ENCODE peak calls at places on chromosomes 11 and 22, in six cellular contexts. L is MM.1S; M is kidney; F is neural crest cell; S is CD8-positive, alpha-beta T cell; O is left lung. T is an unnamed sample.

GRCh38 chr22:26556904-26557303 is 33.0 kb downstream of the TPST2 start:
- DNase-seq in L (no peak), M (no peak), F (no peak), S (no peak), O (no peak), T (no peak)

GRCh38 chr22:22755778-22756100 is 111.3 kb downstream of the GGTLC2 start:
- DNase-seq in L (no peak), M (no peak), F (no peak), S (no peak), O (no peak), T (no peak)

GRCh38 chr11:94639901-94640721 is 72.9 kb downstream of the PIWIL4 start:
- DNase-seq in L (no peak), M (no peak), F (no peak), S (no peak), O (no peak), T (no peak)

GRCh38 chr11:6828103-6828502 is 17.4 kb upstream of the OR10A5 start:
- DNase-seq in L (no peak), M (no peak), F (no peak), S (no peak), O (no peak), T (no peak)

GRCh38 chr11:117232911-117233409 is 489 bp downstream of the RNF214 start:
- DNase-seq in L (no peak), M (peak), F (peak), S (no peak), O (no peak), T (no peak)

GRCh38 chr11:1351278-1351937 is 38.3 kb upstream of the BRSK2 start:
- DNase-seq in L (no peak), M (no peak), F (no peak), S (no peak), O (no peak), T (peak)

GRCh38 chr11:102111787-102112653 is 1.8 kb downstream of the YAP1 start:
- DNase-seq in L (no peak), M (no peak), F (no peak), S (peak), O (peak), T (no peak)

GRCh38 chr11:120306519-120307242 is 18.4 kb upstream of the TLCD5 start:
- DNase-seq in L (no peak), M (peak), F (no peak), S (no peak), O (no peak), T (no peak)

GRCh38 chr22:20106849-20107237 is 9.1 kb upstream of the RANBP1 start:
- DNase-seq in L (no peak), M (peak), F (no peak), S (no peak), O (no peak), T (no peak)

GRCh38 chr11:91513734-91514133 is 710.9 kb upstream of the FAT3 start:
- DNase-seq in L (no peak), M (no peak), F (no peak), S (no peak), O (no peak), T (no peak)

GRCh38 chr22:33519140-33519973 is 400.9 kb downstream of the LARGE1 start:
- DNase-seq in L (peak), M (no peak), F (peak), S (no peak), O (no peak), T (no peak)

GRCh38 chr11:103661185-103661584 is 375.3 kb upstream of the DDI1 start:
- DNase-seq in L (no peak), M (no peak), F (no peak), S (no peak), O (no peak), T (no peak)

GRCh38 chr11:111935331-111936044 is 1.7 kb upstream of the DIXDC1 start:
- DNase-seq in L (peak), M (no peak), F (no peak), S (no peak), O (no peak), T (no peak)

GRCh38 chr11:102251423-102251822 is 65.9 kb upstream of the BIRC3 start:
- DNase-seq in L (no peak), M (no peak), F (no peak), S (no peak), O (no peak), T (no peak)

GRCh38 chr22:20422965-20423635 is 14.5 kb downstream of the SCARF2 start:
- DNase-seq in L (no peak), M (peak), F (no peak), S (no peak), O (peak), T (no peak)

GRCh38 chr22:46027219-46028068 is 50.5 kb upstream of the WNT7B start:
- DNase-seq in L (peak), M (peak), F (peak), S (no peak), O (peak), T (no peak)

GRCh38 chr11:47387944-47388696 is 9.8 kb upstream of the SPI1 start:
- DNase-seq in L (no peak), M (no peak), F (no peak), S (no peak), O (peak), T (peak)

GRCh38 chr22:23552573-23552972 is 27.5 kb downstream of the IGLL1 start:
- DNase-seq in L (no peak), M (no peak), F (no peak), S (no peak), O (no peak), T (no peak)

GRCh38 chr11:58243954-58244353 is 15.2 kb upstream of the OR10Q1 start:
- DNase-seq in L (no peak), M (no peak), F (no peak), S (no peak), O (no peak), T (no peak)

GRCh38 chr11:63917685-63918523 is 940 bp upstream of the RCOR2 start:
- DNase-seq in L (peak), M (peak), F (peak), S (peak), O (peak), T (no peak)

GRCh38 chr11:20363500-20364411 is at the start of gene HTATIP2:
- DNase-seq in L (peak), M (peak), F (peak), S (peak), O (peak), T (peak)

GRCh38 chr11:30258679-30259078 is 27.9 kb downstream of the FSHB start:
- DNase-seq in L (no peak), M (no peak), F (no peak), S (no peak), O (no peak), T (no peak)

GRCh38 chr22:26259510-26259909 is 90.2 kb downstream of the SEZ6L start:
- DNase-seq in L (peak), M (no peak), F (peak), S (no peak), O (no peak), T (no peak)

GRCh38 chr11:92276773-92277172 is 52.2 kb downstream of the FAT3 start:
- DNase-seq in L (no peak), M (no peak), F (no peak), S (no peak), O (no peak), T (no peak)

GRCh38 chr11:73818838-73819237 is 31.2 kb downstream of the MRPL48 start:
- DNase-seq in L (no peak), M (no peak), F (no peak), S (no peak), O (no peak), T (no peak)

GRCh38 chr22:25334091-25334490 is 114.7 kb downstream of the CRYBB2 start:
- DNase-seq in L (peak), M (no peak), F (peak), S (no peak), O (peak), T (no peak)

GRCh38 chr11:78371221-78371899 is 46.3 kb downstream of the GAB2 start:
- DNase-seq in L (no peak), M (no peak), F (no peak), S (no peak), O (no peak), T (no peak)

GRCh38 chr11:76666830-76667229 is 3.7 kb downstream of the LRRC32 start:
- DNase-seq in L (no peak), M (no peak), F (no peak), S (no peak), O (no peak), T (no peak)

DNA sequence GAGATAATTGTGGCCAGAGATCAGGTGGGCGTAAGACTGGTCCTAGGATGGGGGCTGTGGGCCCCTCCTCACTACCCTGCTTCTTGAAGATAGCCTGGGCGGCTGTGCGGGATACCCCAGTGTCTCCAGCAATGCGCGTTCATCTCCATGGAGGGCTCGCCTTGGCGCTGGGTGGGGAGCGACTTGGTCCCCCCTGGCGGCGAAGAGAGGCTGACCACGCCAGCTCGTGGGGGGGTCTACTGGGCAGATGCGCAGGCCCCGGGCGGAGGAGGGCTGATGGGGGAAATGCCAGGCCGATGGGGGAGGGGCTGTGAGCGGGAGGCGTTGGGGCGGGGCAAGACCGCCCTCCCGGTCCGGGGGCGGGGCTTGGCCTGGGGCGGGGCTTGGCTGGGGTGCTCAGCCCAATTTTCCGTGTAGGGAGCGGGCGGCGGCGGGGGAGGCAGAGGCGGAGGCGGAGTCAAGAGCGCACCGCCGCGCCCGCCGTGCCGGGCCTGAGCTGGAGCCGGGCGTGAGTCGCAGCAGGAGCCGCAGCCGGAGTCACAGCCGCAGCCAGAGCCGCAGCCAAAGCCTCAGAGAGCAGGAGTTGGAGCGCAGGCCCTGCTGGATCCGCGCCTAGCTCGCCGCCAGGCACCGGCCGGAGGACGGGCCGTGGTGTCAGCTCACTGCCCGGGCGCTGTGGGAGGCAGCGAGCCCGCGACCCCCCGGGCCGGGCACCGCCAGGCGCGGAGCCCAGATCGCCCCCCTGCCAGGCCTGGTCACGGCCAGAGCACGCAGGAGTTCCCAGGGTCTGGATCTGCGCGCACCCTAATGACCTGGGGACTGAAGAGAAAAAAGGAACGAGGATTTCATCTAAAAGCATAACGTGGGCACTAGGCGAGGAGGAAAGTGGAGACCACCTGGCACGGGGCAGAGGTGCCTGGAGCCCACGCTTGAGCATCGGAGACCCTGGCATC is at the start of gene SLC35E4:
- DNase-seq in L (peak), M (peak), F (peak), S (peak), O (peak), T (peak)
- TF ChIP-seq CTCF in L (peak), M (no peak), F (no peak), S (no peak), O (no peak), T (no peak)

DNA sequence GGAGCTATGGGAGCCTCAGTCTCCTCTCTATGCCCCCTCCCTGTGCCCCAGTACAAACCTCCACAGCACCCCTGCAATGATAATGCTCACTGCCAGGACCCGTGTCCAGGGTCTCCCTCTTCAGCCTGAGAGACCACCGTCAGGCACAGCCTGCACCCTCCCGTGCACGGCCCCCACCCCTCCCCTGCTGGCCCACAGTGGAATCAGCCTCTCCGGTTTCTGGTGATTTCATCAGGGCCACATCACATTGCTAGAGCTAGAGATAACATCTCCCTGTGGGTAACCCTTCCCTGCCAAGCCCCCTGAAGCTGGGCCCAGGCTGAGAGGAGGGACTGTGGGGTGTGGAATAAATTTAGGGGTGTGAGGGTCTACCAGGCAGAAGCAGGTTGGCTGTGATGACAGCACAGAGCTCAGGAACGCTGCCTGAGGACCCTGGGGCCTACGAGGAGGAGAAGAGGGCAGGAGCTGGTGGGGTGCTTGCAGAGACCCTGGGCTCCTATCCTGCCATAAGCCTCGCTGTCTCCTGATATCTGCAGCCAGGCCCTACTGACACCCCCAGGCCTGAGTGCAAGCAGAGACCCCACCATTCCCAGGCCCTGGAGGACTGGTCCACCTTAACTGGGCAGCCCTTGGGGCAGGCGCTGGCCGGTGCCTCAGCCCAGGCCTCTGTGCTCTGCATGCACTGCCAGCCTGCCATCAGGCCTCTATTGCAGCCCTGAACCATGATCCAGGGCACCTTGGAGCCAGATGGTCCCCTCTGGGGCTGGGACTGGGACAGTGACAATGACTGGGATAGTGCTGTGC is at the start of gene KLHDC7B:
- DNase-seq in L (no peak), M (no peak), F (no peak), S (peak), O (no peak), T (no peak)
- TF ChIP-seq CTCF in L (no peak), M (no peak), F (no peak), S (no peak), O (no peak), T (no peak)

GRCh38 chr11:26244207-26244606 is 87.7 kb upstream of the ANO3 start:
- DNase-seq in L (no peak), M (no peak), F (no peak), S (no peak), O (no peak), T (no peak)
- TF ChIP-seq CTCF in L (no peak), M (no peak), F (no peak), S (no peak), O (no peak), T (no peak)

GRCh38 chr22:28222066-28222465 is 303.0 kb upstream of the PITPNB start:
- DNase-seq in L (no peak), M (no peak), F (no peak), S (no peak), O (no peak), T (no peak)
- TF ChIP-seq CTCF in L (no peak), M (no peak), F (no peak), S (no peak), O (no peak), T (no peak)

DNA sequence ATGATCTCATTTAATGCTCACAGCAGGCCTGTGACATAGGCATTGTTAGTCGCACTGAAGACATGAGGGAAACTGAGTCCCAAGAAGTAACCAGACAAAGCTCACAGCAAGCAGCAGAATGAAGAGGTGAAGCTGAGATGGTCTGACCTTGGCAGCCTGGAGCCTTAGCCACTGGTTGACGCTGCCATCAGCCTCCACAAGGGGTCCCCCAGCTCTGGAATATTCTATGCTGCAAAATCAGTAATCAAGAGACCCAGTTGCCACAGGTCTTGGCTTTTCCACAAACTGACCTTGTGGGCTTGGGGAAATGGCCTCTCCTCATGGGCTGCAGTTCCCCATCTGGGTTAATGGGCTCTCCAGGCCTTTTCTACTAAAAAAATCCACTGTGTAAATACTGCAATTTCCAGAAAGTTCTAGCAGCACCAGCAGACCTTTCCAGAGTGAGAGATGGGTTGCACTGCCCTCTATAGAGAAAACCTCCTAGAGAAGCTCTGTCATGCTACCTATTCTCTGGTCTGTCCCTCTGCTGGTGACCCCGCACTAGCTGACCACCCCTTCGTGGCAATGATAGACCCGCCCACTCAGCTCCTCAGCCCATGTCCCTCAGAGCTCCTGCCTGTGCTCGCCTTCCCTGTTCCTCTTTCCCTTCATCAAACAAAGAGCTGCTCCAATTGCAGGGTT is 22.6 kb upstream of the ISX start:
- DNase-seq in L (peak), M (no peak), F (no peak), S (no peak), O (no peak), T (no peak)
- TF ChIP-seq CTCF in L (peak), M (no peak), F (no peak), S (no peak), O (no peak), T (no peak)

GRCh38 chr11:27525824-27526516 is 19.4 kb upstream of the LIN7C start:
- DNase-seq in L (no peak), M (no peak), F (no peak), S (no peak), O (no peak), T (no peak)

GRCh38 chr11:27524155-27524554 is 17.6 kb upstream of the LIN7C start:
- DNase-seq in L (no peak), M (no peak), F (no peak), S (no peak), O (no peak), T (no peak)

GRCh38 chr11:27532652-27533325 is 26.2 kb upstream of the LIN7C start:
- DNase-seq in L (no peak), M (no peak), F (no peak), S (no peak), O (no peak), T (no peak)

GRCh38 chr11:27528711-27529110 is 22.1 kb upstream of the LIN7C start:
- DNase-seq in L (no peak), M (no peak), F (no peak), S (no peak), O (no peak), T (no peak)
- TF ChIP-seq CTCF in L (no peak), M (no peak), F (no peak), S (no peak), O (no peak), T (no peak)

GRCh38 chr11:65743928-65744698 is 23.5 kb upstream of the RNASEH2C start:
- DNase-seq in L (peak), M (no peak), F (peak), S (no peak), O (peak), T (peak)
- TF ChIP-seq CTCF in L (peak), M (no peak), F (peak), S (no peak), O (no peak), T (no peak)

T was measured in CD14-positive monocyte.